ENCODE peak calls at places on chromosomes 6 and 20, in six cellular contexts. C is transverse colon, E is spleen, A is SK-N-SH, V is HCT116, R is prostate gland. D is an unnamed sample.
A peak's percentile ranks its signal among the peaks of the same experiment; 100 is the strongest.

GRCh38 chr6:150006961-150007464 is 18.3 kb downstream of the RAET1L start:
- DNase-seq in C (no peak), E (peak; percentile 70), A (peak; percentile 61), V (no peak), R (no peak), D (no peak)

GRCh38 chr6:1842334-1842733 is 232.6 kb downstream of the FOXC1 start:
- DNase-seq in C (no peak), E (no peak), A (no peak), V (no peak), R (no peak), D (no peak)

GRCh38 chr20:63495771-63496403 is 3.0 kb downstream of the EEF1A2 start:
- DNase-seq in C (peak; percentile 71), E (peak; percentile 94), A (peak; percentile 90), V (no peak), R (peak; percentile 46), D (no peak)

GRCh38 chr6:169881976-169882375 is 130.6 kb downstream of the ERMARD start:
- DNase-seq in C (no peak), E (peak; percentile 54), A (no peak), V (no peak), R (no peak), D (no peak)

GRCh38 chr6:3664641-3665041 is 86.9 kb downstream of the PXDC1 start:
- DNase-seq in C (no peak), E (no peak), A (no peak), V (no peak), R (peak; percentile 62), D (no peak)

GRCh38 chr6:118894425-118895240 is 681 bp downstream of the ASF1A start:
- DNase-seq in C (peak; percentile 64), E (peak; percentile 94), A (peak; percentile 81), V (no peak), R (peak; percentile 56), D (peak; percentile 29)

GRCh38 chr20:40489886-40490285 is 199.2 kb downstream of the MAFB start:
- DNase-seq in C (no peak), E (no peak), A (no peak), V (no peak), R (no peak), D (no peak)

GRCh38 chr6:19416811-19417210 is 420.4 kb upstream of the ID4 start:
- DNase-seq in C (no peak), E (no peak), A (no peak), V (no peak), R (no peak), D (no peak)

GRCh38 chr6:13808806-13809205 is 5.6 kb downstream of the MCUR1 start:
- DNase-seq in C (no peak), E (no peak), A (no peak), V (no peak), R (no peak), D (no peak)

GRCh38 chr6:139161169-139161568 is 26.3 kb downstream of the HECA start:
- DNase-seq in C (no peak), E (no peak), A (no peak), V (peak; percentile 33), R (no peak), D (no peak)

GRCh38 chr20:24164360-24164759 is 175.8 kb upstream of the GGTLC1 start:
- DNase-seq in C (no peak), E (no peak), A (peak; percentile 46), V (no peak), R (no peak), D (no peak)

GRCh38 chr6:21846541-21847451 is 253.2 kb downstream of the SOX4 start:
- DNase-seq in C (no peak), E (no peak), A (peak; percentile 35), V (no peak), R (no peak), D (no peak)

GRCh38 chr20:51318058-51318960 is 224.2 kb downstream of the NFATC2 start:
- DNase-seq in C (peak; percentile 84), E (no peak), A (peak; percentile 78), V (peak; percentile 51), R (no peak), D (no peak)

GRCh38 chr6:148508401-148509151 is 165.9 kb downstream of the SASH1 start:
- DNase-seq in C (no peak), E (no peak), A (no peak), V (no peak), R (no peak), D (no peak)
- TF ChIP-seq POLR2AphosphoS5 in C (peak; percentile 28), E (no peak), A (peak; percentile 28), V (no peak), R (no peak), D (peak; percentile 65)

GRCh38 chr6:33577106-33577535 is 3.0 kb downstream of the BAK1 start:
- DNase-seq in C (peak; percentile 95), E (peak; percentile 90), A (no peak), V (no peak), R (no peak), D (no peak)
- TF ChIP-seq POLR2AphosphoS5 in C (peak; percentile 55), E (peak; percentile 68), A (no peak), V (peak; percentile 33), R (no peak), D (no peak)

GRCh38 chr6:73694711-73695411 is 1.1 kb upstream of the CD109 start:
- DNase-seq in C (no peak), E (no peak), A (no peak), V (no peak), R (no peak), D (no peak)

GRCh38 chr6:73700060-73700459 is 4.1 kb downstream of the CD109 start:
- DNase-seq in C (no peak), E (no peak), A (no peak), V (no peak), R (no peak), D (no peak)

GRCh38 chr6:73696990-73697651 is 1.1 kb downstream of the CD109 start:
- DNase-seq in C (no peak), E (no peak), A (no peak), V (no peak), R (no peak), D (no peak)

GRCh38 chr6:73699656-73700055 is 3.7 kb downstream of the CD109 start:
- DNase-seq in C (no peak), E (no peak), A (no peak), V (no peak), R (no peak), D (no peak)

DNA sequence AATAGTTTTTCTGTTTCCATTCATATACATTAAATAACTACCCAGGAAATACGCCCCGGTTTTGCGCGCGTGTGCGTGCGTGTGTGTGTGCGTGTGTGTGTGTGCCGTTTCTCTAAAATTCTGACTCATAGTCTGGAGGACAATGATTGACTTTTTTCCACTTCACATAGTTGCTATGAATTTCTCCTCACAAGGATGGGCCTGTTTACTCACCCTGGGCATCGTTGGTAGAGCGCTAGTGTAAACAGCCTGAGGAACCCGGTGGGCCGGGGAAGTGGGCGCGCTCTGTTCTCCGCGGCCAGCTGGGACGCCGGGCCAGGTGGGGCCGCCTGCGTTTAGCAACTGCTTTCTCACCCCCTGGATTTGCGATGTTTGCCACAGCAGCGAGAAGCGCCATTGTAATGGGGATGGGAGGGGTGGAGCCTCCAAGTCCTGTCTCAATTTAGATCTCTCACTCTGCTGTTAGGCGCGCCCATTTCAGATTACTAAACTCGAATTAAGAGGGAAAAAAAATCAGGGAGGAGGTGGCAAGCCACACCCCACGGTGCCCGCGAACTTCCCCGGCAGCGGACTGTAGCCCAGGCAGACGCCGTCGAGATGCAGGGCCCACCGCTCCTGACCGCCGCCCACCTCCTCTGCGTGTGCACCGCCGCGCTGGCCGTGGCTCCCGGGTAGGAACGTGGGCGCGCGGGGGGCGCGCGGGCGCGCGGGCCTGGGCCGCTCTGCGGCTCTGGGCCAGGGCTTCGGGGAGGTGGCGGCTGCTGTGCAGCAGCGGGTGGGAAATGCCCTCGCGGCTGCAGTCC is at the start of gene CD109:
- DNase-seq in C (peak; percentile 11), E (no peak), A (peak; percentile 49), V (peak; percentile 78), R (peak; percentile 21), D (no peak)
- TF ChIP-seq POLR2AphosphoS5 in C (peak; percentile 49), E (no peak), A (no peak), V (no peak), R (peak; percentile 21), D (no peak)

GRCh38 chr6:133748628-133749027 is 140.3 kb upstream of the TCF21 start:
- DNase-seq in C (no peak), E (no peak), A (no peak), V (no peak), R (no peak), D (no peak)
- TF ChIP-seq POLR2AphosphoS5 in C (no peak), E (no peak), A (no peak), V (no peak), R (no peak), D (no peak)

GRCh38 chr20:4082406-4083102 is 67.2 kb upstream of the RNF24 start:
- DNase-seq in C (peak; percentile 32), E (peak; percentile 85), A (peak; percentile 32), V (no peak), R (no peak), D (no peak)
- TF ChIP-seq POLR2AphosphoS5 in C (no peak), E (no peak), A (peak; percentile 38), V (no peak), R (no peak), D (no peak)

D was measured in breast epithelium.